ENCODE peak calls at places on chromosome 14, in four cellular contexts. F is A549, X is tibial nerve, U is uterus. L is an unnamed sample.

GRCh38 chr14:74922752-74923401 is at the start of gene RPS6KL1:
- DNase-seq in F (peak; percentile 57), X (peak; percentile 52), U (peak; percentile 73), L (peak; percentile 90)

GRCh38 chr14:20623798-20624197 is 17.7 kb downstream of the OR6S1 start:
- DNase-seq in F (peak; percentile 51), X (no peak), U (no peak), L (no peak)

GRCh38 chr14:28515571-28515970 is 251.0 kb upstream of the FOXG1 start:
- DNase-seq in F (no peak), X (no peak), U (no peak), L (no peak)

GRCh38 chr14:84036863-84037262 is 1493.1 kb upstream of the FLRT2 start:
- DNase-seq in F (no peak), X (no peak), U (no peak), L (no peak)

GRCh38 chr14:103023881-103024473 is 33.4 kb downstream of the CDC42BPB start:
- DNase-seq in F (no peak), X (no peak), U (no peak), L (no peak)

GRCh38 chr14:78902010-78902623 is 731.9 kb downstream of the NRXN3 start:
- DNase-seq in F (peak; percentile 34), X (no peak), U (no peak), L (peak; percentile 23)

GRCh38 chr14:90534838-90535555 is 138.2 kb downstream of the CALM1 start:
- DNase-seq in F (no peak), X (no peak), U (no peak), L (no peak)

GRCh38 chr14:36224176-36224575 is 47.7 kb upstream of the PTCSC3 start:
- DNase-seq in F (no peak), X (no peak), U (no peak), L (no peak)

GRCh38 chr14:77027538-77028383 is 747 bp downstream of the IRF2BPL start:
- DNase-seq in F (peak; percentile 81), X (no peak), U (peak; percentile 85), L (peak; percentile 86)

GRCh38 chr14:39548358-39548757 is 116.1 kb upstream of the FBXO33 start:
- DNase-seq in F (no peak), X (no peak), U (no peak), L (no peak)

GRCh38 chr14:84129028-84129427 is 1400.9 kb upstream of the FLRT2 start:
- DNase-seq in F (no peak), X (no peak), U (no peak), L (no peak)

GRCh38 chr14:106605548-106606448 is 1079.4 kb downstream of the TMEM121 start:
- DNase-seq in F (peak; percentile 24), X (no peak), U (no peak), L (no peak)

GRCh38 chr14:89841855-89842254 is 112.7 kb downstream of the EFCAB11 start:
- DNase-seq in F (no peak), X (no peak), U (no peak), L (no peak)

GRCh38 chr14:99720941-99721791 is 37.1 kb downstream of the CYP46A1 start:
- DNase-seq in F (no peak), X (no peak), U (no peak), L (no peak)

GRCh38 chr14:59407246-59407615 is 57.9 kb downstream of the GPR135 start:
- DNase-seq in F (no peak), X (no peak), U (peak; percentile 41), L (no peak)

GRCh38 chr14:68243441-68244010 is 423.9 kb downstream of the RAD51B start:
- DNase-seq in F (no peak), X (no peak), U (no peak), L (no peak)

GRCh38 chr14:75821828-75822521 is 159.8 kb downstream of the TGFB3 start:
- DNase-seq in F (no peak), X (no peak), U (no peak), L (no peak)

GRCh38 chr14:91223028-91223783 is 21.3 kb downstream of the GPR68 start:
- DNase-seq in F (no peak), X (no peak), U (no peak), L (no peak)

GRCh38 chr14:91127411-91127810 is 13.5 kb downstream of the DGLUCY start:
- DNase-seq in F (no peak), X (no peak), U (no peak), L (peak; percentile 83)

GRCh38 chr14:65949711-65950516 is 536.3 kb upstream of the CCDC196 start:
- DNase-seq in F (peak; percentile 28), X (no peak), U (peak; percentile 23), L (peak; percentile 96)

GRCh38 chr14:86790408-86791364 is 1202.3 kb downstream of the GALC start:
- DNase-seq in F (no peak), X (no peak), U (no peak), L (no peak)

GRCh38 chr14:73726025-73726961 is 12.1 kb upstream of the PNMA1 start:
- DNase-seq in F (no peak), X (no peak), U (no peak), L (no peak)

GRCh38 chr14:23286020-23286903 is at the start of gene HOMEZ:
- DNase-seq in F (peak; percentile 98), X (peak; percentile 99), U (peak; percentile 99), L (peak; percentile 100)

GRCh38 chr14:23285530-23286019 is 357 bp downstream of the HOMEZ start:
- DNase-seq in F (no peak), X (no peak), U (no peak), L (peak; percentile 15)

GRCh38 chr14:23281247-23281646 is 4.7 kb downstream of the HOMEZ start:
- DNase-seq in F (no peak), X (no peak), U (no peak), L (no peak)

GRCh38 chr14:23286904-23287479 is 1.1 kb upstream of the HOMEZ start:
- DNase-seq in F (no peak), X (no peak), U (no peak), L (no peak)

DNA sequence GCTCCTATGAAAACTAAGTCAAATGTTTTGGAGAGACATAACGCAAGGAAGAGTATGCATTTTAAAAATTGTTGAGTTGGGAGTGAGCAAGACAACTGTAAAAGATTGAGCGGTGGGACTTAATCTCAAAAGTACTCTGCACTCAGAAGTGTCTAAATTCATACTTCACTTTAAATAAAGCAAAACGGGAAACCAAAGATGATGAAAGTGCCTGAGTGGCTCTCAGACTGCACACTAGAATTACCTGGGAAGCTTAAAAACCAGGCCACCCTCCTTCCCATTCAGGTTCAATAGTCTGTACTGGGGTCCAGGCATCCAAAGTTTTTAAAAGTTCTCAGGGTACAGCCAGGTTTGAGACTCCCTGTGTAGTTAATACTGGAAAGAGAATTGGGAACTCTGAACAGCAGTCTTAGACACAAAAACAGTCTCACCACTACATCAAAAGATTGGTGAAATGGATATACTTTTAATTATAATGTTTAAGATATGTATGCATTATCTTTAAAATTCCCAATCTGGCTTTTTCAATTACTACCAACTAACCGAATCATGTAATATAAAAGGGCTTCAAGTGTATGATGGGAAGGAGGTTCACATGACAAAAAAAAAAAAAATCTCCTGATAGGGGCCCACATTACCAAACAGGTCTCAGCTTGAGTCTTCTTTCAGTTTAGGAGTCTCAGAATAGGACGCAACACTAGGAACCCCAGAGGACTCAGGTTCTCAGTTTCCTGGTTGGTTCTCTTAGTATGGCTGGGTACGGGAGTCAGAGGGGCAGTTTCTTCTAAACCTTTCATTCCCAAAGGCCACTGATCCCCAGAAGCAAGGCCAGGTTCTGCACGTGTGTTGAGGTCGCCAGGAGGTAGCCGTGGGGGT is 1.0 kb downstream of the HOMEZ start:
- DNase-seq in F (no peak), X (no peak), U (no peak), L (no peak)
- TF ChIP-seq POLR2A in F (no peak), X (no peak), U (no peak), L (no peak)

GRCh38 chr14:92656306-92656705 is 92.1 kb downstream of the LGMN start:
- DNase-seq in F (no peak), X (no peak), U (no peak), L (no peak)

GRCh38 chr14:92655802-92656201 is 92.6 kb downstream of the LGMN start:
- DNase-seq in F (no peak), X (no peak), U (no peak), L (no peak)

GRCh38 chr14:92654206-92654901 is 94.1 kb downstream of the LGMN start:
- DNase-seq in F (no peak), X (no peak), U (no peak), L (no peak)

GRCh38 chr14:92653162-92653651 is 95.2 kb downstream of the LGMN start:
- DNase-seq in F (no peak), X (no peak), U (no peak), L (no peak)

DNA sequence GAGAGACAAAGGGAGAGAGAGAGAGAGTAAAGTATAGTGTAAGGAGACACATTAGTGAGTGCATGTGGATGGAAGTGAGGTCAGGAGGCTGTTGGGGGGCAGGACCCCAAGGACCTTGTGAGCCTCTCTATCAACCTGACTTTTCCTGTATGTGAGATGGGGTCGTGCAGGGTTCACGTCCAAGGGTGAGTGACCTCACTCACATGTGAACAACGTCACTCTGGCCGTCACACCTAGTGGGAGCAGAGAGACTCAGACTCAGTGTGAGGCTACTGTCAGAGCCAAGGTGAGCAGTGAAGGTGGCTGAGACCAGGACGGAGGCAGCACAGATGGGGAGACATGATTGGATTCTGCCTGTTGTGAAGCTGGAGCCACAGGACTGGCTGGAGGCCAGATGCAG is 93.1 kb downstream of the LGMN start:
- DNase-seq in F (no peak), X (no peak), U (no peak), L (no peak)
- H3K4me1 ChIP-seq in F (no peaks in the 10 kb centered on the region), X (peaks cover 4% of the 10 kb centered on the region), U (no peaks in the 10 kb centered on the region), L (peaks cover 11% of the 10 kb centered on the region)

DNA sequence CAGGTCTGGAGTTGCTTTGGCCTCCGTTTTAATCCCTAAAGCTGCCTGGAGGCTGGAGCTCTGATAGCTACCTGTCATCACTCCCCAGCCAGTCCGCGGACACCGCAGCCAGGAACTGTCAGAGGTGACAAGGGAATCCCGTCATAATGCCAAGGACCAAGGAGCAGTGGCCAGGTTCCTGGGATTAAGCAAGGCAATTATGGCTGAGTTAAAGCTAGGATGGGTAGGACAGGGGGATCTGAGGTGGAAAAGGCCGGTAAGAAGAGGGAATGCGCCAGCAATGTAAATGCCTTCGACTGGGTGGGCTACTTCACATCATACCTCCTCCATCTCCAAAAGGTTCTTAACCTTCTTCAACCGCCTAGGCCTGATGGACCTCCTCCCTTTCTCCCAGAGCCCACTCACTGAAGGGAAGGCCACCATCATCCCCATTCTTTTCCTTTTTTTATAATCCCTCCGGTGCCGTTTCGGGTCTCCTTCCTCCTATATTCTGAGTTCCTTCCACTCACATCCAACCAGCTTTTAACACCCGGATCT is 1.9 kb downstream of the PPP1R3E start:
- DNase-seq in F (no peak), X (no peak), U (peak; percentile 53), L (peak; percentile 33)
- H3K27ac ChIP-seq in F (peak overlapping the region; percentile 85), X (peak overlapping the region; percentile 97), U (peak overlapping the region; percentile 99), L (peak overlapping the region; percentile 100)

DNA sequence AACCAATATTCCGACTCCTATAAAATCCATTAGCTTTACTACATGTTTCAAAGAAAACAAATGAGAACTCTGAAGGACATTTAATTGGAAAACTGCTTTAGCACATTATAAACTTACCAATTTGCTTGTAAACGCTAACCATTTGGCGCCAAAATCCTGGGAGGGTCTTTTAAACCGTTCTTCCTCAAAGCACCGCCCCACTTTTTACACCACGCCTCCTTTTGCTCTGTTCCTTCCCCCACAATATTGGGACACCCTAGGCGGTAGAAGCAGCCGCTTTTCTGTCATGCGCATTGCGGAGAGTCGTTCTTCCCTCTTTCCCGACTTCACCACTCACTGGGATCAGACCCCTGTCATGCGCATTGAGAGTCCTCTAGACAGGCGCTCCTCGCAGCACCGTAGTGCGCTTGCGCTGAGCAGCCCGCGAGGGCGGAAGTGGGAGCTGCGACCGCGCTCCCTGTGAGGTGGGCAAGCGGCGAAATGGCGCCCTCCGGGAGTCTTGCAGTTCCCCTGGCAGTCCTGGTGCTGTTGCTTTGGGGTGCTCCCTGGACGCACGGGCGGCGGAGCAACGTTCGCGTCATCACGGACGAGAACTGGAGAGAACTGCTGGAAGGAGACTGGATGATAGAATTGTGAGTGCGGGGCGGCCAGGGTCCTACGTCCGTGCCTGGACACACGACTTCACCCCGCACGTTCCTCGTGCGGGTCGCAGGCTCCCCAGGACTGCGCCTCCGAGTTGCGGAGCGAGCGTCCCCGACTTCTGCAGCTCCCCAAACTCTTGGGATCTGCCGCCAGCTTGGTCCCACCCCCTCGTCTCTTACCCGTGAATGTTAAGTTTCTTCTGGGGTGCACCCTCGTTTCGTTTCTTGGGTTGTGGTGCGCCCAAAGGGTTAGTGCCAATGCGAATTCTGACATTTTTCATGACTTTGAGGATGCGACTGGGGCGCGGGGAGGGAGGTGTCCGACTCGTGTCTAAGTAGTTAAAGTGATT is at the start of gene TMX1:
- DNase-seq in F (peak; percentile 99), X (peak; percentile 84), U (peak; percentile 96), L (peak; percentile 93)
- TF ChIP-seq POLR2A in F (peak; percentile 98), X (peak; percentile 88), U (peak; percentile 88), L (no peak)

L was measured in thyroid gland.